ENCODE peak calls at places on chromosome 6, in seven cellular contexts. Y, C, U, K, Z, I and T are unnamed samples.
A peak's percentile ranks its signal among the peaks of the same experiment; 100 is the strongest.

GRCh38 chr6:11974089-11974488 is 38.0 kb upstream of the HIVEP1 start:
- DNase-seq in C (no peak), Z (no peak), U (no peak), I (no peak), K (peak; percentile 65), Y (no peak), T (no peak)

GRCh38 chr6:47161176-47161687 is 119.1 kb upstream of the ADGRF1 start:
- DNase-seq in K (peak; percentile 90), Y (no peak), C (no peak), Z (no peak), I (peak; percentile 91), U (no peak), T (no peak)

GRCh38 chr6:46172176-46172575 is 1.4 kb upstream of the ENPP5 start:
- DNase-seq in Y (no peak), Z (no peak), I (no peak), C (no peak), K (no peak), U (no peak), T (no peak)

GRCh38 chr6:149924933-149925252 is 2.0 kb upstream of the RAET1G start:
- DNase-seq in Z (no peak), C (no peak), U (no peak), I (no peak), Y (no peak), K (no peak), T (no peak)

GRCh38 chr6:44221291-44221960 is 2.0 kb upstream of the SLC29A1 start:
- DNase-seq in Z (peak; percentile 76), U (peak; percentile 23), Y (peak; percentile 96), I (peak; percentile 16), C (peak; percentile 53), K (peak; percentile 94), T (peak; percentile 81)

GRCh38 chr6:35397806-35398418 is 54.2 kb upstream of the FANCE start:
- DNase-seq in U (no peak), Y (no peak), C (no peak), K (no peak), I (no peak), Z (no peak), T (no peak)

GRCh38 chr6:150189176-150189575 is 46.3 kb downstream of the PPP1R14C start:
- DNase-seq in K (no peak), Y (no peak), U (no peak), I (no peak), Z (no peak), C (no peak), T (no peak)

GRCh38 chr6:11231108-11231463 is 1.4 kb downstream of the NEDD9 start:
- DNase-seq in U (no peak), I (no peak), Z (no peak), K (no peak), Y (no peak), C (no peak), T (no peak)

GRCh38 chr6:112286010-112286409 is 31.6 kb upstream of the LAMA4 start:
- DNase-seq in Y (no peak), I (no peak), U (no peak), K (peak; percentile 46), C (no peak), Z (peak; percentile 2), T (no peak)

GRCh38 chr6:33197431-33198048 is 2.9 kb downstream of the RXRB start:
- DNase-seq in Z (peak; percentile 40), C (peak; percentile 77), K (peak; percentile 65), I (peak; percentile 83), U (peak; percentile 21), Y (peak; percentile 55), T (peak; percentile 68)

GRCh38 chr6:137216106-137216505 is 3.1 kb downstream of the IFNGR1 start:
- DNase-seq in K (peak; percentile 20), U (no peak), Z (no peak), I (no peak), Y (no peak), C (no peak), T (no peak)

GRCh38 chr6:117265425-117266266 is at the start of gene VGLL2:
- DNase-seq in K (peak; percentile 47), I (no peak), U (no peak), Y (peak; percentile 39), C (peak; percentile 79), Z (peak; percentile 21), T (peak; percentile 53)

GRCh38 chr6:158249437-158249836 is 62.8 kb upstream of the TULP4 start:
- DNase-seq in U (no peak), Y (no peak), K (no peak), Z (no peak), C (no peak), I (no peak), T (no peak)

GRCh38 chr6:31794294-31794865 is 1.2 kb downstream of the VARS1 start:
- DNase-seq in I (no peak), Y (no peak), K (peak; percentile 48), C (peak; percentile 33), U (no peak), Z (no peak), T (no peak)

GRCh38 chr6:19209202-19209601 is 628.0 kb upstream of the ID4 start:
- DNase-seq in U (no peak), C (no peak), Z (no peak), I (no peak), K (no peak), Y (no peak), T (no peak)

GRCh38 chr6:10415593-10416480 is 963 bp upstream of the TFAP2A start:
- DNase-seq in K (no peak), Z (no peak), Y (no peak), C (no peak), U (no peak), I (no peak), T (no peak)

GRCh38 chr6:21749754-21750153 is 156.2 kb downstream of the SOX4 start:
- DNase-seq in Y (peak; percentile 68), C (no peak), U (no peak), Z (no peak), K (no peak), I (peak; percentile 42), T (peak; percentile 52)

GRCh38 chr6:30720738-30721197 is 616 bp downstream of the TUBB start:
- DNase-seq in I (peak; percentile 67), Z (peak; percentile 82), Y (peak; percentile 85), K (peak; percentile 71), C (peak; percentile 20), U (no peak), T (peak; percentile 70)

GRCh38 chr6:96931198-96931597 is 6.7 kb downstream of the KLHL32 start:
- DNase-seq in U (no peak), I (no peak), C (no peak), Y (no peak), Z (no peak), K (no peak), T (no peak)

GRCh38 chr6:156949376-156949775 is 172.2 kb downstream of the ARID1B start:
- DNase-seq in C (peak; percentile 37), U (no peak), I (no peak), K (peak; percentile 90), Z (no peak), Y (no peak), T (no peak)

GRCh38 chr6:170095273-170095976 is 195.5 kb downstream of the DLL1 start:
- DNase-seq in C (no peak), Z (no peak), K (no peak), U (no peak), Y (no peak), I (no peak), T (no peak)

GRCh38 chr6:127939442-127940066 is 38.7 kb upstream of the THEMIS start:
- DNase-seq in U (peak; percentile 17), Z (no peak), K (peak; percentile 45), C (no peak), I (peak; percentile 13), Y (no peak), T (no peak)

GRCh38 chr6:113901482-113901881 is 44.3 kb downstream of the MARCKS start:
- DNase-seq in K (no peak), Z (no peak), Y (no peak), U (no peak), C (no peak), I (no peak), T (no peak)

GRCh38 chr6:116969211-116969863 is 92.3 kb downstream of the RFX6 start:
- DNase-seq in Y (peak; percentile 36), Z (no peak), I (peak; percentile 74), U (peak; percentile 4), K (peak; percentile 40), C (peak; percentile 69), T (peak; percentile 58)

GRCh38 chr6:158970640-158971291 is 29.2 kb downstream of the RSPH3 start:
- DNase-seq in Y (no peak), U (no peak), Z (no peak), C (no peak), I (no peak), K (peak; percentile 7), T (no peak)